ENCODE peak calls at places on chromosome 12, in nine cellular contexts. N, T, G, F, J, R, Q, P and W are unnamed samples.

GRCh38 chr12:73352826-73353225 is 1080.7 kb downstream of the TRHDE start:
- ATAC-seq in N (no peak), R (no peak), J (no peak), P (no peak), G (peak; percentile 79), F (no peak), Q (no peak), T (no peak), W (no peak)

GRCh38 chr12:22598141-22598762 is 26.7 kb upstream of the ETNK1 start:
- ATAC-seq in R (no peak), F (peak; percentile 84), J (no peak), P (no peak), G (peak; percentile 76), T (no peak), Q (no peak), N (peak; percentile 87), W (no peak)

GRCh38 chr12:132129007-132129406 is 15.1 kb downstream of the DDX51 start:
- ATAC-seq in P (no peak), R (no peak), J (no peak), G (no peak), Q (no peak), T (no peak), N (no peak), F (no peak), W (no peak)

GRCh38 chr12:12254549-12254948 is 12.3 kb downstream of the LRP6 start:
- ATAC-seq in R (no peak), F (no peak), Q (no peak), N (no peak), G (peak; percentile 18), T (no peak), J (no peak), P (no peak), W (no peak)

GRCh38 chr12:106188249-106188648 is 49.5 kb upstream of the NUAK1 start:
- ATAC-seq in G (no peak), Q (no peak), P (no peak), R (no peak), F (no peak), N (no peak), T (no peak), J (no peak), W (no peak)

GRCh38 chr12:14452865-14453264 is 87.4 kb downstream of the ATF7IP start:
- ATAC-seq in Q (no peak), R (no peak), N (no peak), F (no peak), J (no peak), G (no peak), T (no peak), P (no peak), W (peak; percentile 75)

GRCh38 chr12:116720129-116720528 is 17.7 kb downstream of the SPRING1 start:
- ATAC-seq in J (no peak), G (no peak), R (no peak), N (no peak), P (no peak), Q (no peak), F (no peak), T (no peak), W (no peak)

GRCh38 chr12:46934374-46935111 is 108.7 kb upstream of the SLC38A4 start:
- ATAC-seq in P (no peak), N (no peak), T (no peak), R (no peak), F (no peak), G (peak; percentile 51), Q (no peak), J (no peak), W (no peak)

GRCh38 chr12:102107970-102108369 is 11.9 kb downstream of the NUP37 start:
- ATAC-seq in P (no peak), N (no peak), J (no peak), G (no peak), T (no peak), Q (no peak), F (no peak), R (no peak), W (peak; percentile 23)

GRCh38 chr12:62915130-62915529 is 19.8 kb downstream of the PPM1H start:
- ATAC-seq in Q (no peak), G (no peak), T (no peak), R (no peak), N (no peak), F (no peak), P (no peak), J (peak; percentile 90), W (no peak)

GRCh38 chr12:120413901-120414695 is 23.8 kb upstream of the COX6A1 start:
- ATAC-seq in J (peak; percentile 83), Q (no peak), N (peak; percentile 56), G (no peak), F (peak; percentile 98), P (no peak), R (no peak), T (no peak), W (no peak)

GRCh38 chr12:104689630-104690029 is 232.9 kb downstream of the CHST11 start:
- ATAC-seq in G (peak; percentile 23), R (no peak), P (no peak), J (peak; percentile 55), T (no peak), Q (no peak), F (no peak), N (no peak), W (no peak)

GRCh38 chr12:132066345-132066685 is 77.8 kb downstream of the DDX51 start:
- ATAC-seq in J (no peak), Q (peak; percentile 11), T (no peak), N (no peak), F (no peak), G (no peak), P (peak; percentile 66), R (peak; percentile 51), W (peak; percentile 91)

GRCh38 chr12:110600254-110600653 is 13.7 kb upstream of the TCTN1 start:
- ATAC-seq in Q (peak; percentile 35), P (peak; percentile 33), N (no peak), J (peak; percentile 50), F (peak; percentile 60), G (peak; percentile 91), R (no peak), T (peak; percentile 50), W (peak; percentile 29)

GRCh38 chr12:122961551-122962329 is 4.5 kb downstream of the ABCB9 start:
- ATAC-seq in G (no peak), F (peak; percentile 59), T (no peak), Q (no peak), N (no peak), J (peak; percentile 12), P (no peak), R (no peak), W (no peak)

GRCh38 chr12:69490920-69491643 is 20.9 kb downstream of the FRS2 start:
- ATAC-seq in T (no peak), G (no peak), J (no peak), P (no peak), N (no peak), R (no peak), F (no peak), Q (no peak), W (no peak)

GRCh38 chr12:101804409-101804808 is 26.4 kb downstream of the GNPTAB start:
- ATAC-seq in N (no peak), G (no peak), J (no peak), F (no peak), T (no peak), Q (no peak), P (no peak), R (peak; percentile 7), W (peak; percentile 42)

GRCh38 chr12:77980782-77981181 is 150.1 kb downstream of the NAV3 start:
- ATAC-seq in G (no peak), N (no peak), J (no peak), T (no peak), Q (no peak), P (no peak), R (no peak), F (no peak), W (no peak)

GRCh38 chr12:57535764-57536596 is 11.0 kb downstream of the DCTN2 start:
- ATAC-seq in Q (no peak), R (no peak), P (no peak), J (no peak), N (no peak), G (no peak), F (peak; percentile 80), T (no peak), W (no peak)

GRCh38 chr12:112577473-112578334 is 159.0 kb downstream of the PTPN11 start:
- ATAC-seq in N (no peak), T (no peak), Q (no peak), F (no peak), G (no peak), P (no peak), R (no peak), J (no peak), W (peak; percentile 50)

GRCh38 chr12:14471497-14471896 is 96.2 kb downstream of the PLBD1 start:
- ATAC-seq in R (no peak), P (no peak), F (no peak), N (no peak), T (no peak), J (no peak), Q (no peak), G (no peak), W (peak; percentile 89)

GRCh38 chr12:3014641-3015040 is 55.4 kb downstream of the TEAD4 start:
- ATAC-seq in F (no peak), J (no peak), N (no peak), R (no peak), G (peak; percentile 28), P (no peak), T (peak; percentile 8), Q (no peak), W (no peak)

GRCh38 chr12:3976351-3976938 is 103.2 kb upstream of the PARP11 start:
- ATAC-seq in T (no peak), R (no peak), N (no peak), Q (no peak), J (no peak), G (no peak), F (no peak), P (peak; percentile 62), W (peak; percentile 68)

GRCh38 chr12:47995976-47996375 is 8.3 kb downstream of the COL2A1 start:
- ATAC-seq in T (no peak), J (peak; percentile 45), N (no peak), G (peak; percentile 56), F (no peak), P (no peak), R (no peak), Q (no peak), W (no peak)

GRCh38 chr12:90574676-90575075 is 380.3 kb downstream of the CCER1 start:
- ATAC-seq in P (no peak), J (no peak), N (no peak), T (no peak), G (no peak), Q (no peak), F (no peak), R (no peak), W (no peak)

GRCh38 chr12:113196582-113196981 is 11.1 kb downstream of the RITA1 start:
- ATAC-seq in P (peak; percentile 2), T (no peak), G (peak; percentile 30), Q (no peak), J (peak; percentile 3), F (no peak), R (no peak), N (peak; percentile 1), W (peak; percentile 28)

GRCh38 chr12:124369055-124369900 is 74.4 kb downstream of the RFLNA start:
- ATAC-seq in F (peak; percentile 78), T (peak; percentile 93), P (no peak), G (peak; percentile 83), N (peak; percentile 71), J (peak; percentile 87), R (no peak), Q (no peak), W (no peak)

GRCh38 chr12:53483225-53483978 is 15.9 kb downstream of the MAP3K12 start:
- ATAC-seq in N (peak; percentile 0), P (peak; percentile 33), J (peak; percentile 11), G (peak; percentile 4), Q (no peak), F (peak; percentile 76), R (no peak), T (no peak), W (peak; percentile 5)

GRCh38 chr12:84436134-84436533 is 476.5 kb downstream of the SLC6A15 start:
- ATAC-seq in P (no peak), R (no peak), F (no peak), N (no peak), J (no peak), Q (no peak), T (no peak), G (no peak), W (no peak)

GRCh38 chr12:46788247-46788887 is 37.4 kb downstream of the SLC38A4 start:
- ATAC-seq in J (no peak), F (no peak), N (no peak), G (no peak), R (no peak), T (no peak), P (no peak), Q (no peak), W (peak; percentile 75)

GRCh38 chr12:6570264-6570887 is 2.3 kb upstream of the NOP2 start:
- ATAC-seq in Q (no peak), G (peak; percentile 39), N (peak; percentile 49), F (peak; percentile 28), J (no peak), T (no peak), P (peak; percentile 31), R (no peak), W (no peak)